ENCODE peak calls at places on chromosomes 13 and 19, in eight cellular contexts. V, X, Q, Y, R, A, N and F are unnamed samples.
A peak's percentile ranks its signal among the peaks of the same experiment; 100 is the strongest.

GRCh38 chr19:49638360-49638759 is 1.6 kb downstream of the RRAS start:
- DNase-seq in V (no peak), N (no peak), Y (no peak), A (no peak), Q (no peak), R (peak; percentile 56), X (peak; percentile 30), F (peak; percentile 67)

GRCh38 chr13:92896842-92897241 is 329.8 kb upstream of the GPC6 start:
- DNase-seq in V (no peak), N (peak; percentile 21), Y (peak; percentile 31), Q (no peak), A (peak; percentile 33), R (peak; percentile 55), X (peak; percentile 1), F (no peak)

GRCh38 chr19:48512504-48513288 is 1.1 kb upstream of the LMTK3 start:
- DNase-seq in Q (no peak), R (no peak), N (no peak), X (no peak), V (no peak), A (no peak), Y (no peak), F (no peak)

GRCh38 chr13:114200673-114201005 is 21.6 kb downstream of the CFAP97D2 start:
- DNase-seq in V (no peak), Q (no peak), Y (no peak), N (peak; percentile 19), A (no peak), X (no peak), R (no peak), F (no peak)

GRCh38 chr19:681029-681626 is 4.9 kb downstream of the FSTL3 start:
- DNase-seq in V (no peak), A (peak; percentile 97), X (no peak), N (no peak), R (no peak), Q (peak; percentile 97), Y (no peak), F (no peak)

GRCh38 chr19:56404705-56405056 is 549 bp downstream of the ZNF583 start:
- DNase-seq in R (no peak), N (no peak), A (no peak), X (peak; percentile 3), Q (no peak), V (no peak), Y (no peak), F (no peak)

GRCh38 chr13:58004761-58005160 is 373.2 kb downstream of the PCDH17 start:
- DNase-seq in X (no peak), A (no peak), N (no peak), Q (no peak), R (no peak), V (no peak), Y (peak; percentile 2), F (no peak)

GRCh38 chr13:39605677-39606320 is 2.8 kb upstream of the LHFPL6 start:
- DNase-seq in Q (no peak), V (no peak), Y (no peak), R (peak; percentile 61), N (no peak), X (no peak), A (no peak), F (no peak)

GRCh38 chr13:108575430-108575829 is 54.0 kb upstream of the MYO16 start:
- DNase-seq in A (peak; percentile 38), N (no peak), Y (no peak), X (no peak), V (no peak), Q (no peak), R (no peak), F (no peak)

GRCh38 chr13:30033681-30034447 is 183.4 kb upstream of the UBL3 start:
- DNase-seq in R (no peak), N (peak; percentile 97), V (no peak), Q (no peak), Y (no peak), A (no peak), X (peak; percentile 95), F (peak; percentile 58)

GRCh38 chr19:54554896-54555295 is 18.7 kb upstream of the LILRA2 start:
- DNase-seq in A (no peak), V (no peak), Y (no peak), N (no peak), X (no peak), Q (peak; percentile 39), R (no peak), F (no peak)

GRCh38 chr13:111556496-111556895 is 236.1 kb downstream of the TEX29 start:
- DNase-seq in A (no peak), X (no peak), N (no peak), V (no peak), R (no peak), Q (no peak), Y (no peak), F (no peak)

GRCh38 chr19:944171-944567 is 18.3 kb downstream of the ARID3A start:
- DNase-seq in R (no peak), V (no peak), A (no peak), Y (no peak), X (no peak), N (no peak), Q (no peak), F (no peak)

GRCh38 chr13:81713201-81713600 is 1372.3 kb upstream of the SPRY2 start:
- DNase-seq in X (no peak), Y (no peak), N (no peak), A (no peak), V (no peak), R (no peak), Q (no peak), F (no peak)

GRCh38 chr13:114078501-114079451 is 53.6 kb downstream of the RASA3 start:
- DNase-seq in X (peak; percentile 69), V (peak; percentile 86), R (no peak), Q (peak; percentile 65), A (no peak), N (peak; percentile 84), Y (no peak), F (no peak)

GRCh38 chr13:75831389-75831788 is 195.3 kb downstream of the LMO7 start:
- DNase-seq in V (no peak), Y (no peak), Q (no peak), X (no peak), R (no peak), N (no peak), A (no peak), F (no peak)

GRCh38 chr19:18280247-18281081 is 958 bp downstream of the JUND start:
- DNase-seq in A (peak; percentile 93), R (peak; percentile 79), V (peak; percentile 46), N (peak; percentile 69), Q (peak; percentile 92), X (peak; percentile 73), Y (peak; percentile 85), F (peak; percentile 66)

GRCh38 chr13:62014299-62014698 is 598.6 kb upstream of the PCDH20 start:
- DNase-seq in R (peak; percentile 24), V (no peak), Q (no peak), X (no peak), A (no peak), Y (peak; percentile 47), N (peak; percentile 1), F (no peak)

GRCh38 chr13:33262069-33262487 is 23.5 kb downstream of the STARD13 start:
- DNase-seq in N (peak; percentile 70), X (no peak), A (peak; percentile 4), R (peak; percentile 83), V (no peak), Q (no peak), Y (no peak), F (peak; percentile 90)

GRCh38 chr19:34350161-34350561 is 14.8 kb upstream of the GPI start:
- DNase-seq in R (no peak), V (no peak), N (peak; percentile 43), X (peak; percentile 39), Q (no peak), A (peak; percentile 21), Y (no peak), F (no peak)

GRCh38 chr13:60369242-60369641 is 27.8 kb upstream of the TDRD3 start:
- DNase-seq in N (peak; percentile 2), R (no peak), X (no peak), Q (no peak), A (no peak), Y (no peak), V (no peak), F (no peak)

GRCh38 chr19:34480971-34481821 is at the start of gene WTIP:
- DNase-seq in V (peak; percentile 75), A (no peak), R (peak; percentile 95), Y (no peak), N (peak; percentile 88), X (peak; percentile 94), Q (peak; percentile 89), F (peak; percentile 94)

GRCh38 chr19:20787766-20788165 is 11.7 kb downstream of the ZNF66 start:
- DNase-seq in N (peak; percentile 0), Q (no peak), Y (no peak), A (peak; percentile 42), V (no peak), X (no peak), R (no peak), F (no peak)

GRCh38 chr13:21060063-21060826 is 1.1 kb downstream of the LATS2 start:
- DNase-seq in Y (no peak), R (peak; percentile 77), A (no peak), X (peak; percentile 63), N (peak; percentile 51), Q (peak; percentile 82), V (no peak), F (no peak)

GRCh38 chr13:111342716-111343115 is 22.3 kb downstream of the TEX29 start:
- DNase-seq in N (no peak), Y (no peak), R (no peak), A (no peak), Q (no peak), V (no peak), X (no peak), F (peak; percentile 34)

GRCh38 chr19:17058236-17058635 is 17.0 kb downstream of the HAUS8 start:
- DNase-seq in A (no peak), N (peak; percentile 46), V (no peak), Q (no peak), R (peak; percentile 68), Y (no peak), X (peak; percentile 36), F (no peak)

GRCh38 chr19:3061214-3062161 is 807 bp downstream of the TLE5 start:
- DNase-seq in V (no peak), Y (no peak), N (peak; percentile 17), X (peak; percentile 36), Q (peak; percentile 83), A (peak; percentile 85), R (no peak), F (no peak)

GRCh38 chr13:20400774-20401173 is 124.9 kb downstream of the CRYL1 start:
- DNase-seq in Q (no peak), R (no peak), V (no peak), Y (no peak), X (peak; percentile 66), A (no peak), N (peak; percentile 63), F (no peak)

GRCh38 chr13:39306639-39307589 is 268.7 kb downstream of the NHLRC3 start:
- DNase-seq in V (no peak), A (peak; percentile 86), R (no peak), N (no peak), X (no peak), Q (no peak), Y (no peak), F (no peak)

GRCh38 chr13:98507060-98507797 is 69.7 kb downstream of the STK24 start:
- DNase-seq in X (peak; percentile 65), R (peak; percentile 97), N (no peak), V (no peak), Y (peak; percentile 38), A (no peak), Q (peak; percentile 73), F (peak; percentile 88)